ENCODE peak calls at places on chromosomes 6 and 20, in seven cellular contexts. W is HFFc6, A is nephron progenitor cell, O is lung, N is NCI-H1694 treated with DMSO at 0.1 percent for 48 hours, H is GM20000, Q is HuH-7. G is an unnamed sample.
A peak's percentile ranks its signal among the peaks of the same experiment; 100 is the strongest.

GRCh38 chr6:33014841-33015634 is 5.6 kb upstream of the HLA-DOA start:
- DNase-seq in W (peak; percentile 72), A (peak; percentile 45), O (peak; percentile 69), N (peak; percentile 75), H (peak; percentile 68), Q (peak; percentile 52), G (peak; percentile 43)

GRCh38 chr6:33694401-33694931 is 17.0 kb downstream of the UQCC2 start:
- DNase-seq in W (peak; percentile 73), A (no peak), O (no peak), N (peak; percentile 63), H (no peak), Q (no peak), G (peak; percentile 63)

GRCh38 chr6:6851059-6851658 is 256.6 kb upstream of the RREB1 start:
- DNase-seq in W (peak; percentile 96), A (no peak), O (peak; percentile 80), N (no peak), H (no peak), Q (peak; percentile 44), G (no peak)

GRCh38 chr6:108559097-108559883 is 1.4 kb upstream of the FOXO3 start:
- DNase-seq in W (peak; percentile 77), A (peak; percentile 83), O (peak; percentile 93), N (peak; percentile 47), H (peak; percentile 84), Q (peak; percentile 77), G (peak; percentile 84)

GRCh38 chr6:134553941-134554340 is 236.0 kb upstream of the SGK1 start:
- DNase-seq in W (peak; percentile 33), A (no peak), O (no peak), N (no peak), H (no peak), Q (no peak), G (no peak)

GRCh38 chr20:59145247-59145925 is 18.2 kb upstream of the ZNF831 start:
- DNase-seq in W (no peak), A (no peak), O (no peak), N (no peak), H (no peak), Q (no peak), G (no peak)

GRCh38 chr6:160201056-160201455 is 57.6 kb downstream of the SLC22A2 start:
- DNase-seq in W (no peak), A (no peak), O (no peak), N (no peak), H (no peak), Q (no peak), G (no peak)

GRCh38 chr20:13852321-13852720 is 67.5 kb downstream of the NDUFAF5 start:
- DNase-seq in W (peak; percentile 49), A (no peak), O (no peak), N (no peak), H (no peak), Q (no peak), G (no peak)

GRCh38 chr6:139144490-139145085 is 9.7 kb downstream of the HECA start:
- DNase-seq in W (no peak), A (no peak), O (no peak), N (no peak), H (no peak), Q (no peak), G (no peak)

GRCh38 chr6:44081753-44082152 is 45.5 kb downstream of the MRPL14 start:
- DNase-seq in W (no peak), A (no peak), O (no peak), N (no peak), H (no peak), Q (no peak), G (no peak)

GRCh38 chr6:130928993-130929678 is 101.9 kb downstream of the SMLR1 start:
- DNase-seq in W (peak; percentile 37), A (no peak), O (no peak), N (no peak), H (no peak), Q (no peak), G (no peak)

GRCh38 chr6:84639396-84639795 is 125.0 kb downstream of the TBX18 start:
- DNase-seq in W (peak; percentile 42), A (no peak), O (no peak), N (no peak), H (no peak), Q (no peak), G (no peak)

GRCh38 chr6:40901322-40902055 is 137.5 kb downstream of the UNC5CL start:
- DNase-seq in W (no peak), A (no peak), O (no peak), N (no peak), H (no peak), Q (no peak), G (no peak)

G was measured in effector CD4-positive, alpha-beta T cell.